ENCODE peak calls at places on chromosomes 1 and 21, in ten cellular contexts. J is hepatocyte; W is stomach; S is IMR-90; B is CD8-positive, alpha-beta memory T cell; V is mesendoderm; Y is mammary epithelial cell; F is neural progenitor cell; L is uterus; Z is mucosa of descending colon. A is an unnamed sample.

GRCh38 chr1:205237526-205238484 is 10.1 kb downstream of the TMCC2 start:
- DNase-seq in W (peak; percentile 21), F (no peak), Y (no peak), V (no peak), Z (no peak), B (no peak), L (no peak), S (no peak), J (no peak), A (no peak)

GRCh38 chr1:66374148-66374547 is 159.8 kb upstream of the SGIP1 start:
- DNase-seq in J (no peak), S (no peak), W (no peak), Y (no peak), V (no peak), L (no peak), F (no peak), B (no peak), Z (no peak), A (peak; percentile 40)

GRCh38 chr1:89688607-89689006 is 55.7 kb downstream of the LRRC8C start:
- DNase-seq in L (no peak), W (no peak), S (no peak), J (no peak), B (no peak), Z (no peak), F (no peak), Y (no peak), V (peak; percentile 40), A (no peak)

GRCh38 chr1:9350960-9351359 is 58.3 kb downstream of the SPSB1 start:
- DNase-seq in V (no peak), F (no peak), B (no peak), S (no peak), W (no peak), Y (no peak), J (no peak), Z (no peak), L (no peak), A (no peak)

GRCh38 chr1:165697491-165697880 is 876 bp downstream of the ALDH9A1 start:
- DNase-seq in W (no peak), V (no peak), J (no peak), Y (peak; percentile 20), L (no peak), Z (no peak), F (peak; percentile 5), B (no peak), S (no peak), A (no peak)

GRCh38 chr1:84689514-84690396 is 506 bp downstream of the SSX2IP start:
- DNase-seq in Y (no peak), W (peak; percentile 58), Z (no peak), V (peak; percentile 55), L (peak; percentile 58), S (peak; percentile 36), B (no peak), J (peak; percentile 73), F (peak; percentile 89), A (peak; percentile 70)

GRCh38 chr1:3998086-3998485 is 98.0 kb upstream of the C1orf174 start:
- DNase-seq in Z (no peak), W (no peak), L (no peak), V (peak; percentile 45), F (peak; percentile 43), Y (peak; percentile 1), S (no peak), B (no peak), J (no peak), A (no peak)

GRCh38 chr1:170881268-170882265 is 53.8 kb upstream of the MROH9 start:
- DNase-seq in J (peak; percentile 24), L (no peak), B (no peak), S (peak; percentile 42), Z (no peak), W (no peak), V (peak; percentile 7), F (peak; percentile 25), Y (peak; percentile 12), A (peak; percentile 69)

GRCh38 chr21:42153746-42154145 is 65.2 kb upstream of the ABCG1 start:
- DNase-seq in B (no peak), S (no peak), Y (no peak), J (no peak), F (no peak), L (no peak), V (no peak), W (no peak), Z (peak; percentile 18), A (no peak)

GRCh38 chr1:8415526-8416278 is 97.8 kb downstream of the SLC45A1 start:
- DNase-seq in W (peak; percentile 69), V (no peak), B (no peak), J (no peak), Z (no peak), Y (no peak), F (no peak), L (no peak), S (no peak), A (peak; percentile 69)

GRCh38 chr1:119554188-119554587 is 47.2 kb downstream of the HSD3B1 start:
- DNase-seq in Z (no peak), J (peak; percentile 76), L (no peak), W (peak; percentile 59), F (no peak), Y (peak; percentile 74), B (no peak), S (peak; percentile 82), V (peak; percentile 82), A (peak; percentile 97)

GRCh38 chr1:3539707-3540425 is 71.4 kb downstream of the MEGF6 start:
- DNase-seq in Y (peak; percentile 71), V (no peak), L (peak; percentile 42), B (no peak), W (no peak), Z (no peak), J (no peak), F (no peak), S (no peak), A (peak; percentile 33)

GRCh38 chr1:225554216-225554812 is 98.6 kb downstream of the ENAH start:
- DNase-seq in L (no peak), W (no peak), Z (no peak), J (peak; percentile 19), Y (no peak), V (peak; percentile 38), S (peak; percentile 44), B (no peak), F (no peak), A (peak; percentile 49)

DNA sequence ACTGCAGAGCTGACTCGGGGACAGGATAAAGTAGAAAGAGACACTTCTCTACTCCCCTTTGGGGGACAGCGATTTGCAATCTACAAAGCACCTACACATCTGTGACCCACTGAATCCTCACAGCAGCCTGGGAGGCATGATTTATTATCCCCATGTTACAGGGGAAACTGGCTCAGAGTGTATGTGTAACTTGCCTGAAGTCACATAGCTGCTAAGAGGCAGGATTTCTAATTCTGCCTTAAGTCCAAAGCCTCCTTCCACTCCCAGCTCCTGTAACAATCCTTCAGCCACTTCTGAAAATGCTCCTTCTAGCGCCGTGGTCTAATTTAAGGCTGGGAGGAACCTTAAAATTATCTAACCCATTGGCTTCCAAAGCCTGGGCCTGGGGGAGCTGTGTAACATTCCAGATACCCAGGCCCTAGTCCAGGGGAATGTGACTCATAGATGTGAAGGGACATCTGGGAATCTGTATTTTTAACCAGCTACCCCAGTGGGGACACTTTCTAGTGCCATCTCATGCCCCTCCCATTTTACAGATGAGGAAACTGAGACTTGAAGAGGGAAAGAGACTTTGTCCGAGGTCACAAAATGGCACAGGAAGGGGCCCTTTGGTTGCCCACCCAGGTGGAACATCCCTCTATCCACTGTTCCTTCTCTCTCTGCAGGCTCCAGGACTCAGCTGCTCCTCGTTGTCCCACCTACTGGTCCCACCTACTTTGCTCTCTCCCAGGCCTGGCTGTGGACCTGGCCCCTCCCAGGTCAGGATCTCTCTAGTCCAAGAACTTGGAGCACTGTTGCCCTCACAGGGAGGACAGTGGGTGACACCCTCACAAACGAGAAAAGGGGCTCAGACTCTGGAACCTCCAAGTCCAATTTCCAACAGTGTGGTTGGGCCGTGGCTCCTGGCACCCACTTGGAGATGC is 48.9 kb downstream of the AHDC1 start:
- DNase-seq in F (no peak), Z (no peak), L (peak; percentile 74), W (no peak), B (no peak), Y (no peak), J (no peak), S (no peak), V (peak; percentile 39), A (no peak)
- H3K4me1 ChIP-seq in F (peaks cover 22% of the 10 kb centered on the region), Z (peaks cover 24% of the 10 kb centered on the region), L (peaks cover 26% of the 10 kb centered on the region), W (peaks cover 72% of the 10 kb centered on the region), B (peaks cover 26% of the 10 kb centered on the region), Y (peaks cover 28% of the 10 kb centered on the region), J (peaks cover 55% of the 10 kb centered on the region), S (peaks cover 22% of the 10 kb centered on the region), V (peaks cover 14% of the 10 kb centered on the region), A (peaks cover 15% of the 10 kb centered on the region)

DNA sequence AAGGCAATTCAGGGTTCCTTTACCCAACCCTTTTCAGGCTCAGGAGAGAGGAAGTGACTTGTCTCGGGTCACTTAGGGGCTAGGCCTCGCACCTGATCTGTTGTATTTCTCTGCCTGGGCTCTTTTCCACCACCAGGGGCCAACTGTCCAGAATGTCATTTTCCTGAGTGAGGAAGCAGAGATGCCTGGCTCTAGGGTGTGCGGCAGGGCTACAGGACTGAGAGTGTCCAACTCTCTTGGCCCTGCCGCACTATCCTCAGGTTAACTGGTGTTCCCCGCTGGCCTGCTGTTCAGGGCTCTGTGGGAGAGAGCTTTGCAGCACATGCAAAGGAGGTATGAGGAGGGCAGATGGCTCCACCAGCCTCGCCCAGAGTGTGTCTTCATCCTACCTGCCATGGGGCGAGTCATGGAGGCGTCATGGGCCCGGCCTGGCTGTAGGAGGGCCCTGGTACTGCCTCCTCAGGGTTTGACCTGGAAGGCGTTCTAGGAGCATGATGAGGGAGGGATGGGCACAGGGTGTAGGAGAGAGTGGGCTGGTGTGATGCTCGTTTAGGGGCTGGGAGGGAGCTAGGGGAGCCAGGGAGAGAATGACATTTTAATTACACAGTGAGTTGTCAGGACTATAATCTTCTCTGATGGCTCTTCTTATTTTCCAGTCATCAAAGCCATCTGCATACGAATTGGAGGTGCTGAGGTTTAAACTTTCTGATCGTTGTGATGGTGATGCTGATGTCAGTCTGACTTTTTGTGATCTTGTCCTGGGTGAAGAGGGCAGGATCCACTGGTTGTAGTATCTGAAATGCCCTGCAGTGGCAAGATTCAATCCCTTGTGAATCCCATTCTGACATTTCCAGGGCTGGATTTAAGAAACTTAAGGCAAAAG is 128.4 kb downstream of the NOS1AP start:
- DNase-seq in V (peak; percentile 63), Z (no peak), F (no peak), L (no peak), J (no peak), B (no peak), Y (no peak), W (no peak), S (no peak), A (no peak)
- H3K4me3 ChIP-seq in V (no peak overlapping the region), Z (no peak overlapping the region), F (no peak overlapping the region), L (no peak overlapping the region), J (no peak overlapping the region), B (no peak overlapping the region), Y (no peak overlapping the region), W (no peak overlapping the region), S (no peak overlapping the region), A (no peak overlapping the region)

GRCh38 chr1:169113613-169114119 is 7.2 kb downstream of the ATP1B1 start:
- DNase-seq in S (peak; percentile 95), B (no peak), J (no peak), V (peak; percentile 96), W (no peak), L (no peak), Y (peak; percentile 87), Z (no peak), F (no peak), A (peak; percentile 84)
- H3K4me1 ChIP-seq in S (peaks cover 38% of the 10 kb centered on the region), B (peaks cover 11% of the 10 kb centered on the region), J (peaks cover 57% of the 10 kb centered on the region), V (peaks cover 17% of the 10 kb centered on the region), W (peaks cover 88% of the 10 kb centered on the region), L (no peaks in the 10 kb centered on the region), Y (peaks cover 79% of the 10 kb centered on the region), Z (peaks cover 54% of the 10 kb centered on the region), F (peaks cover 17% of the 10 kb centered on the region), A (peaks cover 70% of the 10 kb centered on the region)

DNA sequence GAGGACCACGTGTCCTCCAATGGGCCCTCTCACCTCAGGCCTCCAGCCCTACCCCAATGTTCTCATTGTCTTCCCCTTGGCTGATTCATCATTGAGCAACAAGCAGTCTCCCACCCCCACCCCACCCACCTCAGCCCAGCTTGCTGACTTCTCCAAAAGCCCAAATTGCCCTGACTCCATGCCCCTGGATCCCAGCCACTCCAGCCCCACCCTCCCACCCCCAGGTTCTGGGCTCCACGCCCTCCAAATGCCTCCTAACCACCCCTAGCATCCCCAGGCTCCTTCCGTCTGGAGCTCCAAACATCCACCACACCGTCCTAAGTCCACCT is 1.9 kb downstream of the S100A16 start:
- DNase-seq in S (no peak), W (no peak), J (no peak), B (no peak), L (no peak), Y (peak; percentile 92), Z (no peak), V (no peak), F (no peak), A (no peak)
- H3K4me3 ChIP-seq in S (peak overlapping the region; percentile 96), W (peak overlapping the region; percentile 67), J (no peak overlapping the region), B (no peak overlapping the region), L (peak overlapping the region; percentile 59), Y (peak overlapping the region; percentile 88), Z (no peak overlapping the region), V (no peak overlapping the region), F (no peak overlapping the region), A (no peak overlapping the region)

A was measured in cardiac muscle cell.